ENCODE peak calls at places on chromosomes 12 and 14, in ten cellular contexts. K is activated CD4-positive, alpha-beta T cell treated with anti-CD3 and anti-CD28 coated beads, Interleukin-2, amount 10 ng/mL, durations not matched to agents 7 days and 5 days; T is RPMI7951; R is ACHN; D is NCI-H446; Z is fibroblast of the aortic adventitia; Y is GM06990; O is HT1080; C is LoVo; M is SK-N-DZ. H is an unnamed sample.

GRCh38 chr14:104358528-104359300 is 220.3 kb downstream of the KIF26A start:
- DNase-seq in R (no peak), M (no peak), O (no peak), C (no peak), T (no peak), D (no peak), K (no peak), Y (no peak), Z (no peak), H (no peak)

GRCh38 chr12:19205120-19205519 is 75.6 kb downstream of the PLEKHA5 start:
- DNase-seq in Y (no peak), M (no peak), O (no peak), K (no peak), R (no peak), T (no peak), D (no peak), C (no peak), Z (no peak), H (no peak)

GRCh38 chr14:99072956-99073355 is 199.0 kb downstream of the BCL11B start:
- DNase-seq in R (no peak), C (no peak), T (no peak), K (no peak), Y (no peak), Z (no peak), M (no peak), D (no peak), O (no peak), H (no peak)

GRCh38 chr14:34356267-34356660 is 105.8 kb downstream of the SPTSSA start:
- DNase-seq in R (no peak), C (no peak), M (no peak), O (peak; percentile 72), Z (peak; percentile 42), Y (no peak), K (no peak), D (no peak), T (peak; percentile 93), H (peak; percentile 79)

GRCh38 chr14:25463475-25463874 is 413.5 kb upstream of the STXBP6 start:
- DNase-seq in R (no peak), M (no peak), C (no peak), T (no peak), D (no peak), Z (no peak), O (no peak), Y (no peak), K (no peak), H (no peak)

GRCh38 chr14:34539407-34540180 is at the start of gene EAPP:
- DNase-seq in K (peak; percentile 97), D (no peak), M (peak; percentile 97), R (peak; percentile 93), T (peak; percentile 95), O (peak; percentile 92), C (peak; percentile 97), Z (peak; percentile 95), Y (peak; percentile 95), H (no peak)

GRCh38 chr12:49580572-49581535 is 12.9 kb upstream of the MCRS1 start:
- DNase-seq in C (peak; percentile 30), K (peak; percentile 75), T (peak; percentile 83), R (peak; percentile 92), M (peak; percentile 87), D (peak; percentile 56), O (peak; percentile 87), Y (peak; percentile 34), Z (peak; percentile 76), H (no peak)

GRCh38 chr14:76872796-76873432 is 46.7 kb downstream of the LRRC74A start:
- DNase-seq in K (peak; percentile 68), Y (no peak), M (peak; percentile 49), C (peak; percentile 54), T (peak; percentile 43), Z (peak; percentile 60), R (peak; percentile 43), D (peak; percentile 16), O (peak; percentile 37), H (no peak)

GRCh38 chr12:93753285-93753684 is 76.1 kb downstream of the CRADD start:
- DNase-seq in Z (no peak), C (no peak), D (no peak), M (no peak), O (no peak), T (no peak), Y (no peak), K (no peak), R (no peak), H (no peak)

GRCh38 chr12:68501226-68501625 is 109.5 kb upstream of the RAP1B start:
- DNase-seq in O (no peak), C (no peak), D (no peak), R (no peak), M (no peak), Y (no peak), T (no peak), Z (no peak), K (no peak), H (no peak)

H was measured in DMS 273 treated with DMSO at 0.1 percent for 48 hours.